ENCODE peak calls at places on chromosomes 6 and 20, in six cellular contexts. D, F, K, X, C and W are unnamed samples.

GRCh38 chr6:25181923-25182322 is 97.3 kb upstream of the CARMIL1 start:
- DNase-seq in X (no peak), C (no peak), K (no peak), D (no peak), F (no peak), W (no peak)

GRCh38 chr20:45968801-45969711 is 2.9 kb downstream of the ZNF335 start:
- DNase-seq in X (no peak), K (no peak), D (no peak), C (no peak), F (no peak), W (no peak)

GRCh38 chr6:159487636-159488035 is 205.4 kb downstream of the SOD2 start:
- DNase-seq in F (no peak), D (no peak), X (no peak), C (no peak), K (no peak), W (no peak)

GRCh38 chr6:41430875-41431274 is 95.5 kb downstream of the NCR2 start:
- DNase-seq in X (no peak), F (no peak), K (no peak), C (no peak), D (no peak), W (no peak)

GRCh38 chr20:25280051-25280573 is 32.2 kb downstream of the PYGB start:
- DNase-seq in F (no peak), D (peak; percentile 7), X (peak; percentile 1), K (no peak), C (no peak), W (no peak)

GRCh38 chr6:143971453-143971852 is 36.6 kb downstream of the PLAGL1 start:
- DNase-seq in K (no peak), X (no peak), C (no peak), D (no peak), F (no peak), W (no peak)

GRCh38 chr6:158860279-158860865 is 41.2 kb upstream of the EZR start:
- DNase-seq in C (no peak), F (no peak), X (no peak), K (no peak), D (no peak), W (no peak)

GRCh38 chr20:37529968-37530600 is 2.4 kb upstream of the BLCAP start:
- DNase-seq in C (no peak), F (no peak), K (no peak), X (no peak), D (no peak), W (no peak)

GRCh38 chr6:112690497-112691202 is 343.5 kb downstream of the RFPL4B start:
- DNase-seq in K (no peak), D (no peak), C (no peak), X (no peak), F (no peak), W (no peak)

GRCh38 chr6:134035823-134036296 is 16.6 kb downstream of the SLC2A12 start:
- DNase-seq in X (no peak), K (no peak), C (no peak), D (no peak), F (no peak), W (peak; percentile 15)

GRCh38 chr20:61818746-61819483 is 246.8 kb downstream of the TAF4 start:
- DNase-seq in X (no peak), F (no peak), K (no peak), C (no peak), D (no peak), W (no peak)

GRCh38 chr6:43950206-43950605 is 177.0 kb downstream of the MRPL14 start:
- DNase-seq in C (no peak), X (no peak), D (no peak), K (no peak), F (no peak), W (no peak)

GRCh38 chr20:1636621-1637020 is 16.8 kb upstream of the SIRPB1 start:
- DNase-seq in X (no peak), F (no peak), K (no peak), C (no peak), D (no peak), W (no peak)

GRCh38 chr20:63617092-63617875 is 9.6 kb downstream of the GMEB2 start:
- DNase-seq in C (no peak), D (no peak), F (no peak), X (no peak), K (no peak), W (peak; percentile 63)

GRCh38 chr6:15546591-15546990 is 116.2 kb downstream of the DTNBP1 start:
- DNase-seq in F (no peak), K (no peak), D (no peak), X (no peak), C (no peak), W (no peak)

GRCh38 chr6:135266675-135267074 is 85.6 kb downstream of the MYB start:
- DNase-seq in C (no peak), X (no peak), D (no peak), F (no peak), K (no peak), W (no peak)

GRCh38 chr6:12548526-12548925 is 168.0 kb upstream of the PHACTR1 start:
- DNase-seq in D (no peak), F (no peak), K (no peak), C (no peak), X (no peak), W (no peak)

GRCh38 chr20:46087161-46087560 is 2.6 kb downstream of the NCOA5 start:
- DNase-seq in F (no peak), C (no peak), D (no peak), K (no peak), X (no peak), W (no peak)

GRCh38 chr6:47581591-47581990 is 104.0 kb downstream of the CD2AP start:
- DNase-seq in D (no peak), X (no peak), F (no peak), C (no peak), K (no peak), W (peak; percentile 1)

GRCh38 chr6:102300350-102300749 is 906.8 kb downstream of the GRIK2 start:
- DNase-seq in C (no peak), K (no peak), X (no peak), D (no peak), F (no peak), W (no peak)

GRCh38 chr20:57698867-57699275 is 10.9 kb downstream of the PMEPA1 start:
- DNase-seq in F (no peak), X (no peak), K (no peak), C (no peak), D (no peak), W (no peak)

GRCh38 chr6:158213925-158214674 is 46.0 kb downstream of the GTF2H5 start:
- DNase-seq in D (peak; percentile 54), C (peak; percentile 48), X (peak; percentile 48), F (peak; percentile 74), K (peak; percentile 27), W (peak; percentile 83)

GRCh38 chr6:110662468-110663211 is 152.6 kb downstream of the CDK19 start:
- DNase-seq in X (no peak), D (no peak), F (no peak), K (no peak), C (no peak), W (no peak)

GRCh38 chr6:73290435-73290834 is 27.4 kb upstream of the KHDC1 start:
- DNase-seq in F (no peak), X (no peak), K (no peak), C (no peak), D (no peak), W (no peak)